ENCODE peak calls at places on chromosomes 13 and 19, in eight cellular contexts. S is right atrium auricular region, K is colonic mucosa, E is spleen, Z is mammary epithelial cell, Q is fibroblast of lung, R is thoracic aorta, C is cardiac muscle cell. P is an unnamed sample.

GRCh38 chr13:73810647-73811046 is 323.6 kb downstream of the KLF12 start:
- DNase-seq in S (no peak), K (no peak), E (no peak), Z (no peak), Q (no peak), R (no peak), C (no peak), P (no peak)

GRCh38 chr19:54883228-54883627 is 9.2 kb downstream of the FCAR start:
- DNase-seq in S (no peak), K (no peak), E (no peak), Z (no peak), Q (no peak), R (no peak), C (no peak), P (no peak)

GRCh38 chr19:16801599-16801998 is 27.6 kb upstream of the SIN3B start:
- DNase-seq in S (no peak), K (no peak), E (no peak), Z (peak), Q (peak), R (no peak), C (no peak), P (no peak)

GRCh38 chr13:44147222-44147621 is 226.4 kb upstream of the SERP2 start:
- DNase-seq in S (no peak), K (no peak), E (no peak), Z (no peak), Q (no peak), R (no peak), C (no peak), P (no peak)

GRCh38 chr19:41264581-41265375 is 606 bp downstream of the HNRNPUL1 start:
- DNase-seq in S (no peak), K (peak), E (no peak), Z (peak), Q (peak), R (no peak), C (peak), P (peak)

GRCh38 chr19:9370747-9371619 is 8.2 kb downstream of the ZNF177 start:
- DNase-seq in S (no peak), K (no peak), E (no peak), Z (no peak), Q (no peak), R (no peak), C (no peak), P (no peak)

GRCh38 chr19:18699403-18700054 is 16.0 kb downstream of the CRTC1 start:
- DNase-seq in S (no peak), K (peak), E (no peak), Z (no peak), Q (no peak), R (no peak), C (no peak), P (no peak)

GRCh38 chr13:76552373-76552772 is 333.8 kb downstream of the KCTD12 start:
- DNase-seq in S (no peak), K (no peak), E (no peak), Z (no peak), Q (no peak), R (no peak), C (no peak), P (no peak)

GRCh38 chr19:33235996-33236350 is 10.3 kb upstream of the SLC7A10 start:
- DNase-seq in S (no peak), K (no peak), E (peak), Z (no peak), Q (no peak), R (no peak), C (no peak), P (no peak)

GRCh38 chr13:72185756-72186155 is 318.8 kb upstream of the DACH1 start:
- DNase-seq in S (no peak), K (no peak), E (no peak), Z (no peak), Q (no peak), R (no peak), C (no peak), P (no peak)

GRCh38 chr19:6161271-6161850 is 25.9 kb downstream of the ACSBG2 start:
- DNase-seq in S (peak), K (peak), E (no peak), Z (peak), Q (no peak), R (no peak), C (no peak), P (peak)

GRCh38 chr13:65074248-65074647 is 2155.9 kb downstream of the PCDH9 start:
- DNase-seq in S (no peak), K (no peak), E (no peak), Z (no peak), Q (no peak), R (no peak), C (no peak), P (no peak)

GRCh38 chr13:29737061-29737460 is 113.4 kb downstream of the UBL3 start:
- DNase-seq in S (no peak), K (no peak), E (no peak), Z (no peak), Q (no peak), R (no peak), C (no peak), P (no peak)

GRCh38 chr19:5149930-5150329 is 181.0 kb downstream of the KDM4B start:
- DNase-seq in S (no peak), K (no peak), E (peak), Z (no peak), Q (no peak), R (no peak), C (no peak), P (no peak)

GRCh38 chr19:3687774-3688706 is 12.2 kb downstream of the PIP5K1C start:
- DNase-seq in S (no peak), K (peak), E (peak), Z (peak), Q (no peak), R (no peak), C (peak), P (no peak)

GRCh38 chr19:16118489-16119033 is 6.9 kb downstream of the RAB8A start:
- DNase-seq in S (no peak), K (no peak), E (peak), Z (no peak), Q (no peak), R (no peak), C (no peak), P (no peak)

GRCh38 chr13:80382576-80382975 is 41.6 kb upstream of the SPRY2 start:
- DNase-seq in S (no peak), K (no peak), E (no peak), Z (no peak), Q (no peak), R (no peak), C (no peak), P (no peak)

GRCh38 chr19:55275851-55276719 is 3.8 kb downstream of the HSPBP1 start:
- DNase-seq in S (no peak), K (no peak), E (no peak), Z (no peak), Q (no peak), R (no peak), C (no peak), P (no peak)

GRCh38 chr19:53463263-53463662 is 4.3 kb upstream of the ZNF813 start:
- DNase-seq in S (no peak), K (peak), E (no peak), Z (no peak), Q (peak), R (no peak), C (peak), P (peak)

GRCh38 chr13:98707309-98707999 is 45.0 kb downstream of the SLC15A1 start:
- DNase-seq in S (no peak), K (no peak), E (no peak), Z (no peak), Q (no peak), R (no peak), C (no peak), P (no peak)

GRCh38 chr19:9858766-9859165 is 23.6 kb downstream of the PIN1 start:
- DNase-seq in S (no peak), K (no peak), E (no peak), Z (no peak), Q (no peak), R (no peak), C (no peak), P (no peak)

GRCh38 chr13:113618455-113618854 is 33.9 kb downstream of the TFDP1 start:
- DNase-seq in S (no peak), K (no peak), E (peak), Z (no peak), Q (no peak), R (no peak), C (no peak), P (no peak)
- H3K27ac ChIP-seq in S (no peak), K (no peak), E (no peak), Z (no peak), Q (no peak), R (no peak), C (no peak), P (no peak)

DNA sequence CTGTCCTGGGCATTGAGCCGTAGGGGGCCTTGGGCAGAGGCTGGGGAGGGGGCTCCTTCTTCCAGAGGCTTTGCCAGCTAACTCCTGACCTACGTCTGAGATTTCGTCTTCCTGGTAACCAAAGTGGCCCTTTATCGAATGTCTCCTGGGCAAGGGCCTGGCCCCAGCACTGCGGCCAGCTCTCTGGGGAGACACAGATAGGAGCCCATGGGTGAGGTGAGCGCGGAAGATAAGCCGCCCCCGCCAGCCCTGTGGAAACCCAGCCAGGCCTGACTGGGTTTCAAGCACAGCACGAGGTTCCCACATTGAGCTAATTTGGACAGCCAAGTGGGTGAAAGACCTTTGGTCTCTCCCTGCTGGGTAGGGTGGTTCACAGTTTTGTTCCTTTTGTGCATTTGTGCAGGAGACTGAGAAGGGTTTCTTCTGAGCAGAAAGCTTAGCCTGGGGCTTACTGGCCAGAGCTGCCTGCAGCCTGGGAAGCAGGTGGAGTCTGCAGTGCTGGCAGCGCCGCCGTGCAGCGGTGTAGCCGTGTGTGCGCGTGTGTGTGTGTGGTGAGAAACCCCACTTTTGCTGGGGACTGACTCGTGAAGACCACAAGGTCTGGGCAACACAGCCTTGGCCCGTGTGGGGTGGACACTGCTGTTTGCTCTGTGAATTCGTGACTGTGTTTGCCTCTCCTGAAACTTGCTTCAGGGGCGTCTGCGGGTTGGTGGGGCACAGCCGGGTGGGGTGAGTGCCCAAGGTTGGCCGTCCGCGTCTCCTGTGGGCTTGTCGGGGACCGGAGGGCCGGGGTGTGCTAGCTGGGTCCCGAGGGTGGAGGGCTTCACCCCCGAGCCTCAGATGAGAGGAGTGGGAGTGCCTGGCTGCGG is 2.5 kb downstream of the BSG start:
- DNase-seq in S (no peak), K (peak), E (no peak), Z (no peak), Q (peak), R (no peak), C (peak), P (no peak)
- H3K4me3 ChIP-seq in S (peak), K (peak), E (no peak), Z (peak), Q (peak), R (peak), C (peak), P (no peak)

GRCh38 chr13:94345374-94346195 is 133.9 kb downstream of the DCT start:
- DNase-seq in S (no peak), K (no peak), E (no peak), Z (peak), Q (peak), R (no peak), C (peak), P (peak)
- TF ChIP-seq CTCF in S (no peak), K (no peak), E (no peak), Z (peak), Q (peak), R (no peak), C (no peak), P (peak)

DNA sequence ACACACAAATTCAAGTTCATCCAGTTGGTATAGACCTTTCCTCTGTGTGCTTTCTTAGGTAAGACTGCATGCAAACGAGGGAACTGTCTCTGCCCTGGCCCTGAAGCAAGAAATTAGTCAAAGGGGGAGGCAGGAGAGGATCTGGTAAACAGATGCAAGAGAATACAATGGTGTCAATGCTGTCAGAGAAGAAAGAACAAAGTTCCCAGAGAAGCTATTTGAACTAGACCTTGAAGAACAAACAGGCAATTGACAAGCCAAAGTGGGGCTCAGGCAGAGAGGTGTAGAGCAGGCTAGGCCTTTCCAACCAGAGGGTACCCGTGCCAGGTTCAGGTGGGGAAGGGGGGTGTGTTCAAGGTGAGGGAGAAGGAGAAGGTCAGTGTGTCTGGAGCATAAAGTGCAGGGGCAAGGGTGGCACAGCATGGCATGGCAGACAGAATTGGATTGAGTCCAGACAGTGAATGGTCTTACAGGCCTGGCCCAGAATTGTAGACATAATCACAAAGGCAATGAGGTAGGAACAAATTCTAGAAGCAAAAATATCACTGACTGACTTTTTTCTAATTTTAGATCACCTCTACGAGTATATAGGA is 95.0 kb upstream of the STARD13 start:
- DNase-seq in S (no peak), K (no peak), E (no peak), Z (no peak), Q (no peak), R (no peak), C (no peak), P (no peak)
- H3K27ac ChIP-seq in S (no peak), K (no peak), E (no peak), Z (no peak), Q (no peak), R (no peak), C (no peak), P (no peak)

DNA sequence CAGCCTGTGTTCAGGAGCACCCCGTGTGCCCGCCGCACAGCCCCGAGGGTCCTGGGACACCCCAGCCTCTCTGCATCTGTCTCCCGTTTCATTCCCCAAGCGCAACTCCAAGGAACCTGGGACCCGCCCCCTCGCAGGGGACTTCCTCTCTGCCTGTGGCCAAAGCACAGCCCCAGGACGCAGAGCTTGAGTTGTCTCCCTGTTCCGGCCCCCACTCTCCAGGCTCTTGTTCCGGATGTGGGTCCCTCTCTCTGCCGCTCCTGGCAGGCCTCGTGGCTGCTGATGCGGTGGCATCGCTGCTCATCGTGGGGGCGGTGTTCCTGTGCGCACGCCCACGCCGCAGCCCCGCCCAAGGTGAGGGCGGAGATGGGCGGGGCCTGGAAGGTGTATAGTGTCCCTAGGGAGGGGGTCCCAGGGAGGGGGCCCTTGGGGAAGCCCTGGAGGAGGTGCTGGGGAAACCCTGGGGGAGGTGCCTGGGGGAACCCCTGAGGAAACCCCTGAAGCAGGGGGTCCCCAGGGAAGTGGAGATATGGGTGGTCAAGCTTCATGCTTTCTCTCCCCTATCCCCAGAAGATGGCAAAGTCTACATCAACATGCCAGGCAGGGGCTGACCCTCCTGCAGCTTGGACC is 1.3 kb downstream of the HCST start:
- DNase-seq in S (peak), K (peak), E (peak), Z (peak), Q (peak), R (no peak), C (peak), P (no peak)
- H3K4me3 ChIP-seq in S (no peak), K (peak), E (peak), Z (peak), Q (peak), R (peak), C (no peak), P (no peak)

GRCh38 chr19:48102870-48103751 is 7.5 kb downstream of the PLA2G4C start:
- DNase-seq in S (no peak), K (peak), E (no peak), Z (peak), Q (peak), R (no peak), C (peak), P (peak)
- TF ChIP-seq CTCF in S (peak), K (peak), E (peak), Z (peak), Q (peak), R (peak), C (peak), P (peak)

GRCh38 chr13:110319774-110320509 is 12.9 kb downstream of the COL4A2 start:
- DNase-seq in S (peak), K (no peak), E (no peak), Z (peak), Q (peak), R (no peak), C (no peak), P (no peak)
- H3K27ac ChIP-seq in S (peak), K (peak), E (no peak), Z (peak), Q (peak), R (peak), C (no peak), P (no peak)

GRCh38 chr19:35524181-35524838 is 3.8 kb downstream of the SBSN start:
- DNase-seq in S (no peak), K (no peak), E (no peak), Z (no peak), Q (no peak), R (no peak), C (peak), P (no peak)
- H3K4me3 ChIP-seq in S (no peak), K (no peak), E (no peak), Z (no peak), Q (no peak), R (no peak), C (no peak), P (no peak)

GRCh38 chr13:113319371-113319770 is 22.3 kb downstream of the LAMP1 start:
- DNase-seq in S (no peak), K (no peak), E (no peak), Z (no peak), Q (no peak), R (no peak), C (no peak), P (no peak)
- TF ChIP-seq CTCF in S (no peak), K (no peak), E (no peak), Z (no peak), Q (no peak), R (no peak), C (no peak), P (no peak)